ENCODE peak calls at places on chromosomes 12 and 14, in six cellular contexts. Z is HCEC 1CT, H is brain microvascular endothelial cell, O is RWPE1, A is adipocyte, N is endodermal cell. E is an unnamed sample.
A peak's percentile ranks its signal among the peaks of the same experiment; 100 is the strongest.

GRCh38 chr12:107355612-107356011 is 262.3 kb upstream of the CRY1 start:
- DNase-seq in Z (no peak), H (no peak), O (no peak), A (no peak), N (no peak), E (no peak)

GRCh38 chr12:27606986-27607385 is 83.0 kb downstream of the PPFIBP1 start:
- DNase-seq in Z (no peak), H (no peak), O (no peak), A (no peak), N (no peak), E (no peak)

GRCh38 chr12:127599441-127599840 is 667.5 kb upstream of the TMEM132C start:
- DNase-seq in Z (no peak), H (no peak), O (no peak), A (no peak), N (no peak), E (no peak)

GRCh38 chr12:69056743-69057515 is 124.0 kb upstream of the CPM start:
- DNase-seq in Z (peak; percentile 69), H (no peak), O (no peak), A (peak; percentile 87), N (no peak), E (no peak)

GRCh38 chr12:57072661-57073060 is 5.9 kb downstream of the NEMP1 start:
- DNase-seq in Z (peak; percentile 44), H (no peak), O (no peak), A (peak; percentile 60), N (no peak), E (no peak)

GRCh38 chr12:15289192-15289591 is 33.1 kb upstream of the PTPRO start:
- DNase-seq in Z (no peak), H (no peak), O (no peak), A (no peak), N (no peak), E (no peak)

GRCh38 chr14:36750244-36750643 is 88.6 kb downstream of the PAX9 start:
- DNase-seq in Z (no peak), H (no peak), O (no peak), A (no peak), N (no peak), E (no peak)

GRCh38 chr12:65500121-65500846 is 221.8 kb downstream of the MSRB3 start:
- DNase-seq in Z (peak; percentile 51), H (peak; percentile 73), O (no peak), A (peak; percentile 35), N (no peak), E (no peak)

GRCh38 chr14:24630872-24631477 is 3.0 kb downstream of the GZMB start:
- DNase-seq in Z (no peak), H (no peak), O (peak; percentile 47), A (peak; percentile 69), N (no peak), E (no peak)

GRCh38 chr14:88321692-88322504 is 1.2 kb downstream of the KCNK10 start:
- DNase-seq in Z (no peak), H (no peak), O (no peak), A (no peak), N (peak; percentile 53), E (peak; percentile 38)

GRCh38 chr14:101112351-101113107 is 209.0 kb upstream of the RTL1 start:
- DNase-seq in Z (no peak), H (no peak), O (no peak), A (no peak), N (peak; percentile 29), E (no peak)

GRCh38 chr12:120504587-120504986 is 8.7 kb downstream of the DYNLL1 start:
- DNase-seq in Z (no peak), H (no peak), O (no peak), A (no peak), N (no peak), E (no peak)

GRCh38 chr14:74846968-74847549 is 28.9 kb downstream of the PROX2 start:
- DNase-seq in Z (peak; percentile 70), H (no peak), O (no peak), A (peak; percentile 69), N (no peak), E (no peak)

GRCh38 chr12:54631551-54631950 is 3.1 kb downstream of the LACRT start:
- DNase-seq in Z (no peak), H (no peak), O (no peak), A (no peak), N (peak; percentile 36), E (no peak)

GRCh38 chr14:94170151-94170550 is 4.0 kb upstream of the PPP4R4 start:
- DNase-seq in Z (no peak), H (no peak), O (no peak), A (no peak), N (no peak), E (no peak)

GRCh38 chr14:73236752-73237218 is 521 bp upstream of the PAPLN start:
- DNase-seq in Z (no peak), H (no peak), O (no peak), A (no peak), N (no peak), E (no peak)

GRCh38 chr12:91023326-91024004 is 18.7 kb upstream of the EPYC start:
- DNase-seq in Z (peak; percentile 91), H (peak; percentile 56), O (peak; percentile 9), A (peak; percentile 75), N (no peak), E (no peak)

GRCh38 chr12:100445081-100445481 is 28.6 kb upstream of the NR1H4 start:
- DNase-seq in Z (no peak), H (no peak), O (no peak), A (no peak), N (no peak), E (no peak)

GRCh38 chr12:46369474-46370379 is 2.8 kb downstream of the SLC38A2 start:
- DNase-seq in Z (peak; percentile 33), H (no peak), O (no peak), A (peak; percentile 50), N (no peak), E (no peak)

GRCh38 chr14:69044296-69044695 is 65.2 kb upstream of the ACTN1 start:
- DNase-seq in Z (no peak), H (no peak), O (no peak), A (no peak), N (no peak), E (no peak)

GRCh38 chr14:90602088-90602687 is 205.4 kb downstream of the CALM1 start:
- DNase-seq in Z (no peak), H (no peak), O (no peak), A (no peak), N (no peak), E (no peak)

GRCh38 chr12:96140110-96140509 is 54.1 kb upstream of the ELK3 start:
- DNase-seq in Z (peak; percentile 72), H (peak; percentile 74), O (no peak), A (peak; percentile 64), N (no peak), E (no peak)

GRCh38 chr14:103404032-103404918 is 19.1 kb downstream of the MARK3 start:
- DNase-seq in Z (no peak), H (no peak), O (no peak), A (peak; percentile 68), N (no peak), E (no peak)

GRCh38 chr14:20427231-20428009 is 8.5 kb downstream of the KLHL33 start:
- DNase-seq in Z (peak; percentile 66), H (peak; percentile 40), O (peak; percentile 67), A (peak; percentile 24), N (peak; percentile 52), E (peak; percentile 76)

GRCh38 chr12:23055004-23055403 is 430.0 kb downstream of the ETNK1 start:
- DNase-seq in Z (peak; percentile 11), H (no peak), O (peak; percentile 18), A (peak; percentile 4), N (peak; percentile 93), E (no peak)

GRCh38 chr12:124088232-124088907 is 115.4 kb downstream of the ZNF664 start:
- DNase-seq in Z (no peak), H (no peak), O (no peak), A (no peak), N (no peak), E (no peak)

GRCh38 chr14:73232984-73233383 is 4.3 kb upstream of the PAPLN start:
- DNase-seq in Z (no peak), H (no peak), O (no peak), A (no peak), N (no peak), E (no peak)

GRCh38 chr12:11785722-11786121 is 136.2 kb downstream of the ETV6 start:
- DNase-seq in Z (no peak), H (no peak), O (peak; percentile 16), A (peak; percentile 84), N (no peak), E (no peak)

GRCh38 chr12:27973487-27973890 is 956 bp upstream of the PTHLH start:
- DNase-seq in Z (no peak), H (no peak), O (peak; percentile 46), A (peak; percentile 28), N (no peak), E (no peak)

GRCh38 chr12:122185494-122186082 is 2.7 kb downstream of the LRRC43 start:
- DNase-seq in Z (no peak), H (no peak), O (no peak), A (no peak), N (no peak), E (no peak)

GRCh38 chr12:55816876-55817351 is 610 bp downstream of the SARNP start:
- DNase-seq in Z (no peak), H (peak; percentile 20), O (peak; percentile 49), A (peak; percentile 71), N (no peak), E (no peak)

GRCh38 chr12:107318804-107319535 is 225.6 kb upstream of the CRY1 start:
- DNase-seq in Z (no peak), H (peak; percentile 50), O (peak; percentile 38), A (peak; percentile 62), N (peak; percentile 88), E (peak; percentile 36)

GRCh38 chr12:53200458-53201169 is 6.4 kb downstream of the ITGB7 start:
- DNase-seq in Z (no peak), H (no peak), O (no peak), A (no peak), N (no peak), E (peak; percentile 71)

GRCh38 chr14:32675433-32675832 is 263.2 kb upstream of the NPAS3 start:
- DNase-seq in Z (no peak), H (no peak), O (no peak), A (no peak), N (no peak), E (no peak)

GRCh38 chr12:128205145-128205544 is 61.8 kb upstream of the TMEM132C start:
- DNase-seq in Z (no peak), H (no peak), O (no peak), A (no peak), N (no peak), E (no peak)

GRCh38 chr12:27319394-27319793 is 13.2 kb upstream of the BMAL2 start:
- DNase-seq in Z (peak; percentile 85), H (no peak), O (peak; percentile 23), A (peak; percentile 57), N (no peak), E (no peak)